ENCODE peak calls at places on chromosomes 1 and 21, in five cellular contexts. N, P, O, A and T are unnamed samples.

GRCh38 chr21:38819719-38820147 is 14.0 kb downstream of the ETS2 start:
- DNase-seq in N (no peak), P (no peak), O (no peak), A (no peak), T (no peak)

GRCh38 chr1:22557341-22557950 is 5.8 kb upstream of the EPHA8 start:
- DNase-seq in N (no peak), P (no peak), O (no peak), A (no peak), T (no peak)

GRCh38 chr1:234598974-234599616 is 10.9 kb downstream of the IRF2BP2 start:
- DNase-seq in N (no peak), P (no peak), O (no peak), A (no peak), T (no peak)

GRCh38 chr1:19466112-19466561 is 19.2 kb downstream of the CAPZB start:
- DNase-seq in N (no peak), P (no peak), O (no peak), A (no peak), T (no peak)

GRCh38 chr1:215890438-215890837 is 323.3 kb downstream of the KCTD3 start:
- DNase-seq in N (no peak), P (no peak), O (no peak), A (no peak), T (no peak)

GRCh38 chr1:59156526-59157196 is 140.2 kb upstream of the FGGY start:
- DNase-seq in N (no peak), P (no peak), O (no peak), A (no peak), T (peak; percentile 18)

GRCh38 chr1:20660363-20661234 is 570 bp downstream of the DDOST start:
- DNase-seq in N (no peak), P (no peak), O (peak; percentile 6), A (no peak), T (no peak)

GRCh38 chr1:183185941-183186490 is at the start of gene LAMC2:
- DNase-seq in N (no peak), P (no peak), O (no peak), A (no peak), T (peak; percentile 62)

GRCh38 chr1:48568501-48568900 is 96.5 kb upstream of the SPATA6 start:
- DNase-seq in N (no peak), P (no peak), O (no peak), A (no peak), T (no peak)

GRCh38 chr1:92310185-92310597 is 11.3 kb downstream of the RPAP2 start:
- DNase-seq in N (no peak), P (peak; percentile 31), O (no peak), A (no peak), T (peak; percentile 64)

GRCh38 chr1:32801096-32801713 is 16.0 kb downstream of the YARS1 start:
- DNase-seq in N (peak; percentile 13), P (peak; percentile 57), O (peak; percentile 47), A (no peak), T (no peak)

GRCh38 chr1:192706936-192707335 is 71.0 kb downstream of the RGS13 start:
- DNase-seq in N (no peak), P (no peak), O (no peak), A (no peak), T (no peak)

GRCh38 chr21:26840912-26841311 is 4.3 kb downstream of the ADAMTS1 start:
- DNase-seq in N (no peak), P (no peak), O (no peak), A (no peak), T (no peak)

GRCh38 chr1:222709700-222710153 is 2.6 kb downstream of the AIDA start:
- DNase-seq in N (no peak), P (no peak), O (no peak), A (no peak), T (no peak)

GRCh38 chr1:212915245-212916091 is 34.9 kb upstream of the VASH2 start:
- DNase-seq in N (no peak), P (no peak), O (no peak), A (no peak), T (peak; percentile 6)

GRCh38 chr1:53471000-53471399 is 11.8 kb downstream of the DMRTB1 start:
- DNase-seq in N (no peak), P (no peak), O (no peak), A (no peak), T (no peak)

GRCh38 chr1:216682694-216683243 is 40.5 kb downstream of the ESRRG start:
- DNase-seq in N (no peak), P (no peak), O (no peak), A (no peak), T (no peak)

GRCh38 chr1:51329443-51330325 is 678 bp downstream of the TTC39A start:
- DNase-seq in N (no peak), P (no peak), O (no peak), A (no peak), T (no peak)

GRCh38 chr1:205325334-205325884 is 3.9 kb upstream of the NUAK2 start:
- DNase-seq in N (no peak), P (peak; percentile 61), O (peak; percentile 39), A (peak; percentile 21), T (peak; percentile 92)

GRCh38 chr1:101915597-101915996 is 81.1 kb downstream of the OLFM3 start:
- DNase-seq in N (no peak), P (no peak), O (no peak), A (no peak), T (peak; percentile 86)

GRCh38 chr1:30962609-30963508 is 54.3 kb upstream of the SDC3 start:
- DNase-seq in N (no peak), P (no peak), O (no peak), A (no peak), T (no peak)

GRCh38 chr1:163056832-163057231 is 12.3 kb upstream of the RGS4 start:
- DNase-seq in N (no peak), P (no peak), O (no peak), A (no peak), T (no peak)

GRCh38 chr1:16042096-16042495 is 1.5 kb upstream of the CLCNKB start:
- DNase-seq in N (no peak), P (no peak), O (no peak), A (no peak), T (no peak)

GRCh38 chr1:188240772-188241406 is 1412.1 kb downstream of the PLA2G4A start:
- DNase-seq in N (no peak), P (no peak), O (no peak), A (no peak), T (no peak)

GRCh38 chr21:17451364-17451869 is 61.4 kb upstream of the CXADR start:
- DNase-seq in N (peak; percentile 30), P (no peak), O (no peak), A (no peak), T (no peak)